ENCODE peak calls at places on chromosomes 3 and 15, in eight cellular contexts. One of them, this sample, is unnamed.

GRCh38 chr15:26421065-26421464 is 351.8 kb downstream of the GABRB3 start:
- DNase-seq in pancreas: no peak
- DNase-seq in stimulated activated CD8-positive, alpha-beta memory T cell treated with anti-CD3 and anti-CD28 coated beads, Interleukin-12 subunit alpha, Interleukin-12 subunit beta, amount 100 ng/mL, for 4 hours: no peak
- DNase-seq in NCI-H1092 treated with DMSO at 0.1 percent for 48 hours: no peak
- DNase-seq in A549: no peak
- DNase-seq in psoas muscle: no peak
- DNase-seq in central memory CD8-positive, alpha-beta T cell: no peak
- DNase-seq in esophagus squamous epithelium: no peak
- DNase-seq in this sample: no peak

GRCh38 chr3:113231827-113232253 is 20.5 kb downstream of the BOC start:
- DNase-seq in stimulated activated CD8-positive, alpha-beta memory T cell treated with anti-CD3 and anti-CD28 coated beads, Interleukin-12 subunit alpha, Interleukin-12 subunit beta, amount 100 ng/mL, for 4 hours: no peak
- DNase-seq in central memory CD8-positive, alpha-beta T cell: no peak
- DNase-seq in pancreas: no peak
- DNase-seq in A549: peak
- DNase-seq in psoas muscle: no peak
- DNase-seq in esophagus squamous epithelium: no peak
- DNase-seq in NCI-H1092 treated with DMSO at 0.1 percent for 48 hours: peak
- DNase-seq in this sample: no peak

GRCh38 chr3:152365766-152366593 is 97.3 kb downstream of the MBNL1 start:
- DNase-seq in central memory CD8-positive, alpha-beta T cell: no peak
- DNase-seq in stimulated activated CD8-positive, alpha-beta memory T cell treated with anti-CD3 and anti-CD28 coated beads, Interleukin-12 subunit alpha, Interleukin-12 subunit beta, amount 100 ng/mL, for 4 hours: no peak
- DNase-seq in psoas muscle: no peak
- DNase-seq in esophagus squamous epithelium: no peak
- DNase-seq in pancreas: no peak
- DNase-seq in A549: no peak
- DNase-seq in NCI-H1092 treated with DMSO at 0.1 percent for 48 hours: no peak
- DNase-seq in this sample: no peak

GRCh38 chr3:55903680-55904079 is 416.6 kb upstream of the WNT5A start:
- DNase-seq in NCI-H1092 treated with DMSO at 0.1 percent for 48 hours: no peak
- DNase-seq in A549: no peak
- DNase-seq in psoas muscle: no peak
- DNase-seq in stimulated activated CD8-positive, alpha-beta memory T cell treated with anti-CD3 and anti-CD28 coated beads, Interleukin-12 subunit alpha, Interleukin-12 subunit beta, amount 100 ng/mL, for 4 hours: no peak
- DNase-seq in esophagus squamous epithelium: no peak
- DNase-seq in central memory CD8-positive, alpha-beta T cell: no peak
- DNase-seq in pancreas: no peak
- DNase-seq in this sample: no peak

GRCh38 chr3:188760408-188760807 is 411.4 kb upstream of the TPRG1 start:
- DNase-seq in central memory CD8-positive, alpha-beta T cell: no peak
- DNase-seq in NCI-H1092 treated with DMSO at 0.1 percent for 48 hours: no peak
- DNase-seq in stimulated activated CD8-positive, alpha-beta memory T cell treated with anti-CD3 and anti-CD28 coated beads, Interleukin-12 subunit alpha, Interleukin-12 subunit beta, amount 100 ng/mL, for 4 hours: no peak
- DNase-seq in psoas muscle: no peak
- DNase-seq in A549: no peak
- DNase-seq in pancreas: no peak
- DNase-seq in esophagus squamous epithelium: no peak
- DNase-seq in this sample: no peak

GRCh38 chr15:74335396-74335795 is 32.0 kb downstream of the CYP11A1 start:
- DNase-seq in psoas muscle: no peak
- DNase-seq in esophagus squamous epithelium: no peak
- DNase-seq in NCI-H1092 treated with DMSO at 0.1 percent for 48 hours: no peak
- DNase-seq in stimulated activated CD8-positive, alpha-beta memory T cell treated with anti-CD3 and anti-CD28 coated beads, Interleukin-12 subunit alpha, Interleukin-12 subunit beta, amount 100 ng/mL, for 4 hours: no peak
- DNase-seq in pancreas: peak
- DNase-seq in central memory CD8-positive, alpha-beta T cell: no peak
- DNase-seq in A549: no peak
- DNase-seq in this sample: no peak

GRCh38 chr3:37913531-37913930 is 51.9 kb downstream of the CTDSPL start:
- DNase-seq in psoas muscle: no peak
- DNase-seq in central memory CD8-positive, alpha-beta T cell: no peak
- DNase-seq in pancreas: no peak
- DNase-seq in esophagus squamous epithelium: no peak
- DNase-seq in A549: no peak
- DNase-seq in stimulated activated CD8-positive, alpha-beta memory T cell treated with anti-CD3 and anti-CD28 coated beads, Interleukin-12 subunit alpha, Interleukin-12 subunit beta, amount 100 ng/mL, for 4 hours: no peak
- DNase-seq in NCI-H1092 treated with DMSO at 0.1 percent for 48 hours: no peak
- DNase-seq in this sample: no peak

GRCh38 chr15:73010154-73011152 is 41.8 kb upstream of the NEO1 start:
- DNase-seq in psoas muscle: no peak
- DNase-seq in stimulated activated CD8-positive, alpha-beta memory T cell treated with anti-CD3 and anti-CD28 coated beads, Interleukin-12 subunit alpha, Interleukin-12 subunit beta, amount 100 ng/mL, for 4 hours: no peak
- DNase-seq in central memory CD8-positive, alpha-beta T cell: no peak
- DNase-seq in pancreas: no peak
- DNase-seq in esophagus squamous epithelium: no peak
- DNase-seq in A549: no peak
- DNase-seq in NCI-H1092 treated with DMSO at 0.1 percent for 48 hours: no peak
- DNase-seq in this sample: no peak

GRCh38 chr15:69668963-69669362 is 216.3 kb downstream of the RPLP1 start:
- DNase-seq in stimulated activated CD8-positive, alpha-beta memory T cell treated with anti-CD3 and anti-CD28 coated beads, Interleukin-12 subunit alpha, Interleukin-12 subunit beta, amount 100 ng/mL, for 4 hours: peak
- DNase-seq in NCI-H1092 treated with DMSO at 0.1 percent for 48 hours: no peak
- DNase-seq in central memory CD8-positive, alpha-beta T cell: no peak
- DNase-seq in psoas muscle: peak
- DNase-seq in esophagus squamous epithelium: no peak
- DNase-seq in pancreas: no peak
- DNase-seq in A549: no peak
- DNase-seq in this sample: peak

GRCh38 chr3:170738756-170739155 is 131.2 kb downstream of the RPL22L1 start:
- DNase-seq in NCI-H1092 treated with DMSO at 0.1 percent for 48 hours: no peak
- DNase-seq in esophagus squamous epithelium: no peak
- DNase-seq in A549: no peak
- DNase-seq in psoas muscle: no peak
- DNase-seq in pancreas: no peak
- DNase-seq in stimulated activated CD8-positive, alpha-beta memory T cell treated with anti-CD3 and anti-CD28 coated beads, Interleukin-12 subunit alpha, Interleukin-12 subunit beta, amount 100 ng/mL, for 4 hours: no peak
- DNase-seq in central memory CD8-positive, alpha-beta T cell: no peak
- DNase-seq in this sample: no peak

GRCh38 chr3:125212096-125212508 is 446 bp downstream of the SLC12A8 start:
- DNase-seq in psoas muscle: no peak
- DNase-seq in esophagus squamous epithelium: no peak
- DNase-seq in central memory CD8-positive, alpha-beta T cell: no peak
- DNase-seq in A549: no peak
- DNase-seq in NCI-H1092 treated with DMSO at 0.1 percent for 48 hours: no peak
- DNase-seq in stimulated activated CD8-positive, alpha-beta memory T cell treated with anti-CD3 and anti-CD28 coated beads, Interleukin-12 subunit alpha, Interleukin-12 subunit beta, amount 100 ng/mL, for 4 hours: no peak
- DNase-seq in pancreas: peak
- DNase-seq in this sample: peak

GRCh38 chr3:175940243-175940642 is 1081.1 kb downstream of the NAALADL2 start:
- DNase-seq in NCI-H1092 treated with DMSO at 0.1 percent for 48 hours: no peak
- DNase-seq in A549: no peak
- DNase-seq in central memory CD8-positive, alpha-beta T cell: no peak
- DNase-seq in stimulated activated CD8-positive, alpha-beta memory T cell treated with anti-CD3 and anti-CD28 coated beads, Interleukin-12 subunit alpha, Interleukin-12 subunit beta, amount 100 ng/mL, for 4 hours: no peak
- DNase-seq in pancreas: no peak
- DNase-seq in esophagus squamous epithelium: no peak
- DNase-seq in psoas muscle: no peak
- DNase-seq in this sample: no peak

GRCh38 chr3:47980795-47981194 is 35.4 kb downstream of the MAP4 start:
- DNase-seq in psoas muscle: no peak
- DNase-seq in stimulated activated CD8-positive, alpha-beta memory T cell treated with anti-CD3 and anti-CD28 coated beads, Interleukin-12 subunit alpha, Interleukin-12 subunit beta, amount 100 ng/mL, for 4 hours: no peak
- DNase-seq in esophagus squamous epithelium: no peak
- DNase-seq in NCI-H1092 treated with DMSO at 0.1 percent for 48 hours: no peak
- DNase-seq in central memory CD8-positive, alpha-beta T cell: no peak
- DNase-seq in pancreas: no peak
- DNase-seq in A549: no peak
- DNase-seq in this sample: no peak

GRCh38 chr3:58025824-58026579 is 17.8 kb downstream of the FLNB start:
- DNase-seq in central memory CD8-positive, alpha-beta T cell: no peak
- DNase-seq in esophagus squamous epithelium: no peak
- DNase-seq in psoas muscle: no peak
- DNase-seq in A549: peak
- DNase-seq in stimulated activated CD8-positive, alpha-beta memory T cell treated with anti-CD3 and anti-CD28 coated beads, Interleukin-12 subunit alpha, Interleukin-12 subunit beta, amount 100 ng/mL, for 4 hours: no peak
- DNase-seq in pancreas: no peak
- DNase-seq in NCI-H1092 treated with DMSO at 0.1 percent for 48 hours: peak
- DNase-seq in this sample: no peak

GRCh38 chr15:58864602-58865419 is 68.7 kb downstream of the SLTM start:
- DNase-seq in stimulated activated CD8-positive, alpha-beta memory T cell treated with anti-CD3 and anti-CD28 coated beads, Interleukin-12 subunit alpha, Interleukin-12 subunit beta, amount 100 ng/mL, for 4 hours: no peak
- DNase-seq in esophagus squamous epithelium: no peak
- DNase-seq in pancreas: peak
- DNase-seq in A549: no peak
- DNase-seq in central memory CD8-positive, alpha-beta T cell: no peak
- DNase-seq in psoas muscle: peak
- DNase-seq in NCI-H1092 treated with DMSO at 0.1 percent for 48 hours: no peak
- DNase-seq in this sample: no peak

GRCh38 chr3:122076414-122077292 is 21.5 kb downstream of the CD86 start:
- DNase-seq in A549: no peak
- DNase-seq in psoas muscle: no peak
- DNase-seq in pancreas: no peak
- DNase-seq in esophagus squamous epithelium: no peak
- DNase-seq in NCI-H1092 treated with DMSO at 0.1 percent for 48 hours: no peak
- DNase-seq in central memory CD8-positive, alpha-beta T cell: no peak
- DNase-seq in stimulated activated CD8-positive, alpha-beta memory T cell treated with anti-CD3 and anti-CD28 coated beads, Interleukin-12 subunit alpha, Interleukin-12 subunit beta, amount 100 ng/mL, for 4 hours: no peak
- DNase-seq in this sample: no peak

GRCh38 chr3:126570103-126570541 is 11.4 kb upstream of the C3orf22 start:
- DNase-seq in A549: no peak
- DNase-seq in central memory CD8-positive, alpha-beta T cell: no peak
- DNase-seq in esophagus squamous epithelium: no peak
- DNase-seq in NCI-H1092 treated with DMSO at 0.1 percent for 48 hours: no peak
- DNase-seq in pancreas: no peak
- DNase-seq in stimulated activated CD8-positive, alpha-beta memory T cell treated with anti-CD3 and anti-CD28 coated beads, Interleukin-12 subunit alpha, Interleukin-12 subunit beta, amount 100 ng/mL, for 4 hours: no peak
- DNase-seq in psoas muscle: no peak
- DNase-seq in this sample: no peak

GRCh38 chr15:42053914-42054313 is 33.1 kb upstream of the PLA2G4E start:
- DNase-seq in A549: no peak
- DNase-seq in esophagus squamous epithelium: no peak
- DNase-seq in central memory CD8-positive, alpha-beta T cell: no peak
- DNase-seq in stimulated activated CD8-positive, alpha-beta memory T cell treated with anti-CD3 and anti-CD28 coated beads, Interleukin-12 subunit alpha, Interleukin-12 subunit beta, amount 100 ng/mL, for 4 hours: no peak
- DNase-seq in psoas muscle: no peak
- DNase-seq in pancreas: peak
- DNase-seq in NCI-H1092 treated with DMSO at 0.1 percent for 48 hours: no peak
- DNase-seq in this sample: no peak

GRCh38 chr3:111610612-111611054 is 15.5 kb upstream of the ZBED2 start:
- DNase-seq in psoas muscle: no peak
- DNase-seq in central memory CD8-positive, alpha-beta T cell: no peak
- DNase-seq in esophagus squamous epithelium: no peak
- DNase-seq in A549: no peak
- DNase-seq in stimulated activated CD8-positive, alpha-beta memory T cell treated with anti-CD3 and anti-CD28 coated beads, Interleukin-12 subunit alpha, Interleukin-12 subunit beta, amount 100 ng/mL, for 4 hours: no peak
- DNase-seq in NCI-H1092 treated with DMSO at 0.1 percent for 48 hours: no peak
- DNase-seq in pancreas: no peak
- DNase-seq in this sample: no peak

GRCh38 chr3:88031543-88032148 is 27.2 kb downstream of the CGGBP1 start:
- DNase-seq in NCI-H1092 treated with DMSO at 0.1 percent for 48 hours: peak
- DNase-seq in esophagus squamous epithelium: no peak
- DNase-seq in stimulated activated CD8-positive, alpha-beta memory T cell treated with anti-CD3 and anti-CD28 coated beads, Interleukin-12 subunit alpha, Interleukin-12 subunit beta, amount 100 ng/mL, for 4 hours: no peak
- DNase-seq in A549: no peak
- DNase-seq in psoas muscle: no peak
- DNase-seq in central memory CD8-positive, alpha-beta T cell: no peak
- DNase-seq in pancreas: no peak
- DNase-seq in this sample: no peak

GRCh38 chr3:105944721-105945120 is 75.9 kb upstream of the CBLB start:
- DNase-seq in esophagus squamous epithelium: no peak
- DNase-seq in A549: peak
- DNase-seq in NCI-H1092 treated with DMSO at 0.1 percent for 48 hours: no peak
- DNase-seq in psoas muscle: no peak
- DNase-seq in pancreas: no peak
- DNase-seq in central memory CD8-positive, alpha-beta T cell: no peak
- DNase-seq in stimulated activated CD8-positive, alpha-beta memory T cell treated with anti-CD3 and anti-CD28 coated beads, Interleukin-12 subunit alpha, Interleukin-12 subunit beta, amount 100 ng/mL, for 4 hours: no peak
- DNase-seq in this sample: no peak

GRCh38 chr3:46235425-46235824 is 6.8 kb upstream of the CCR3 start:
- DNase-seq in pancreas: no peak
- DNase-seq in NCI-H1092 treated with DMSO at 0.1 percent for 48 hours: no peak
- DNase-seq in central memory CD8-positive, alpha-beta T cell: no peak
- DNase-seq in esophagus squamous epithelium: no peak
- DNase-seq in stimulated activated CD8-positive, alpha-beta memory T cell treated with anti-CD3 and anti-CD28 coated beads, Interleukin-12 subunit alpha, Interleukin-12 subunit beta, amount 100 ng/mL, for 4 hours: no peak
- DNase-seq in A549: no peak
- DNase-seq in psoas muscle: no peak
- DNase-seq in this sample: no peak

GRCh38 chr3:170907519-170908234 is 760 bp downstream of the EIF5A2 start:
- DNase-seq in psoas muscle: no peak
- DNase-seq in central memory CD8-positive, alpha-beta T cell: no peak
- DNase-seq in esophagus squamous epithelium: no peak
- DNase-seq in NCI-H1092 treated with DMSO at 0.1 percent for 48 hours: no peak
- DNase-seq in stimulated activated CD8-positive, alpha-beta memory T cell treated with anti-CD3 and anti-CD28 coated beads, Interleukin-12 subunit alpha, Interleukin-12 subunit beta, amount 100 ng/mL, for 4 hours: no peak
- DNase-seq in pancreas: no peak
- DNase-seq in A549: no peak
- DNase-seq in this sample: no peak

GRCh38 chr15:84898761-84899160 is 14.3 kb downstream of the SLC28A1 start:
- DNase-seq in esophagus squamous epithelium: no peak
- DNase-seq in NCI-H1092 treated with DMSO at 0.1 percent for 48 hours: no peak
- DNase-seq in central memory CD8-positive, alpha-beta T cell: no peak
- DNase-seq in pancreas: no peak
- DNase-seq in stimulated activated CD8-positive, alpha-beta memory T cell treated with anti-CD3 and anti-CD28 coated beads, Interleukin-12 subunit alpha, Interleukin-12 subunit beta, amount 100 ng/mL, for 4 hours: no peak
- DNase-seq in psoas muscle: no peak
- DNase-seq in A549: no peak
- DNase-seq in this sample: no peak

GRCh38 chr15:66474140-66474539 is 23.4 kb downstream of the SNAPC5 start:
- DNase-seq in stimulated activated CD8-positive, alpha-beta memory T cell treated with anti-CD3 and anti-CD28 coated beads, Interleukin-12 subunit alpha, Interleukin-12 subunit beta, amount 100 ng/mL, for 4 hours: no peak
- DNase-seq in psoas muscle: no peak
- DNase-seq in NCI-H1092 treated with DMSO at 0.1 percent for 48 hours: no peak
- DNase-seq in esophagus squamous epithelium: no peak
- DNase-seq in central memory CD8-positive, alpha-beta T cell: no peak
- DNase-seq in pancreas: no peak
- DNase-seq in A549: no peak
- DNase-seq in this sample: no peak

GRCh38 chr3:8665407-8665896 is 20.9 kb upstream of the SSUH2 start:
- DNase-seq in pancreas: no peak
- DNase-seq in central memory CD8-positive, alpha-beta T cell: no peak
- DNase-seq in psoas muscle: no peak
- DNase-seq in esophagus squamous epithelium: no peak
- DNase-seq in NCI-H1092 treated with DMSO at 0.1 percent for 48 hours: no peak
- DNase-seq in A549: no peak
- DNase-seq in stimulated activated CD8-positive, alpha-beta memory T cell treated with anti-CD3 and anti-CD28 coated beads, Interleukin-12 subunit alpha, Interleukin-12 subunit beta, amount 100 ng/mL, for 4 hours: no peak
- DNase-seq in this sample: no peak

GRCh38 chr15:35514759-35515158 is 31.2 kb downstream of the DPH6 start:
- DNase-seq in psoas muscle: no peak
- DNase-seq in pancreas: no peak
- DNase-seq in stimulated activated CD8-positive, alpha-beta memory T cell treated with anti-CD3 and anti-CD28 coated beads, Interleukin-12 subunit alpha, Interleukin-12 subunit beta, amount 100 ng/mL, for 4 hours: no peak
- DNase-seq in esophagus squamous epithelium: no peak
- DNase-seq in A549: no peak
- DNase-seq in NCI-H1092 treated with DMSO at 0.1 percent for 48 hours: no peak
- DNase-seq in central memory CD8-positive, alpha-beta T cell: no peak
- DNase-seq in this sample: no peak

GRCh38 chr3:42072583-42072924 is 18.6 kb upstream of the TRAK1 start:
- DNase-seq in pancreas: no peak
- DNase-seq in A549: no peak
- DNase-seq in stimulated activated CD8-positive, alpha-beta memory T cell treated with anti-CD3 and anti-CD28 coated beads, Interleukin-12 subunit alpha, Interleukin-12 subunit beta, amount 100 ng/mL, for 4 hours: no peak
- DNase-seq in psoas muscle: no peak
- DNase-seq in NCI-H1092 treated with DMSO at 0.1 percent for 48 hours: peak
- DNase-seq in esophagus squamous epithelium: no peak
- DNase-seq in central memory CD8-positive, alpha-beta T cell: no peak
- DNase-seq in this sample: no peak

GRCh38 chr3:174191380-174191779 is 667.8 kb upstream of the NAALADL2 start:
- DNase-seq in A549: no peak
- DNase-seq in stimulated activated CD8-positive, alpha-beta memory T cell treated with anti-CD3 and anti-CD28 coated beads, Interleukin-12 subunit alpha, Interleukin-12 subunit beta, amount 100 ng/mL, for 4 hours: no peak
- DNase-seq in psoas muscle: no peak
- DNase-seq in esophagus squamous epithelium: no peak
- DNase-seq in pancreas: no peak
- DNase-seq in central memory CD8-positive, alpha-beta T cell: no peak
- DNase-seq in NCI-H1092 treated with DMSO at 0.1 percent for 48 hours: no peak
- DNase-seq in this sample: no peak

This sample was measured in left colon.